ENCODE peak calls at places on chromosomes 3 and 15, in nine cellular contexts. Y, P, N, B, U, V, Q, E and M are unnamed samples.

GRCh38 chr3:30770387-30770786 is 124.1 kb downstream of the GADL1 start:
- DNase-seq in N (peak; percentile 31), U (no peak), E (no peak), B (no peak), Q (no peak), Y (no peak), V (peak; percentile 66), P (peak; percentile 15), M (no peak)

GRCh38 chr3:155303540-155303939 is 10.1 kb upstream of the STRIT1 start:
- DNase-seq in N (no peak), B (no peak), E (no peak), V (no peak), Q (no peak), P (no peak), Y (no peak), U (no peak), M (no peak)

GRCh38 chr3:42036483-42036823 is 54.7 kb upstream of the TRAK1 start:
- DNase-seq in V (no peak), E (no peak), Q (no peak), Y (no peak), N (no peak), P (no peak), B (peak; percentile 77), U (no peak), M (peak; percentile 38)

GRCh38 chr3:122146466-122146865 is 37.0 kb upstream of the CASR start:
- DNase-seq in Y (no peak), B (no peak), Q (no peak), U (no peak), P (no peak), V (no peak), N (no peak), E (no peak), M (no peak)

GRCh38 chr3:125280966-125281365 is 68.4 kb upstream of the SLC12A8 start:
- DNase-seq in Y (no peak), N (peak; percentile 25), V (no peak), B (no peak), E (no peak), U (no peak), Q (no peak), P (no peak), M (peak; percentile 4)

GRCh38 chr3:177538743-177539730 is 341.8 kb upstream of the TBL1XR1 start:
- DNase-seq in U (no peak), P (no peak), Y (no peak), V (no peak), E (no peak), N (no peak), B (no peak), Q (no peak), M (no peak)

GRCh38 chr3:11956781-11957180 is 47.4 kb upstream of the SYN2 start:
- DNase-seq in V (no peak), Q (no peak), E (no peak), Y (no peak), N (no peak), B (no peak), P (no peak), U (no peak), M (no peak)

GRCh38 chr15:59140422-59141226 is 35.7 kb downstream of the CCNB2 start:
- DNase-seq in U (no peak), Y (no peak), B (no peak), V (no peak), P (peak; percentile 45), N (no peak), Q (no peak), E (no peak), M (no peak)

GRCh38 chr3:71602256-71602655 is 18.7 kb upstream of the FOXP1 start:
- DNase-seq in E (no peak), Y (no peak), P (no peak), U (no peak), V (no peak), Q (no peak), B (no peak), N (no peak), M (no peak)

GRCh38 chr15:69631978-69632377 is 179.4 kb downstream of the RPLP1 start:
- DNase-seq in P (no peak), N (no peak), U (no peak), E (no peak), B (no peak), Y (no peak), Q (no peak), V (no peak), M (no peak)

GRCh38 chr3:171825222-171825828 is 15.0 kb upstream of the PLD1 start:
- DNase-seq in N (no peak), Q (no peak), E (no peak), P (no peak), Y (no peak), V (no peak), U (no peak), B (peak; percentile 70), M (no peak)

GRCh38 chr15:99568548-99569352 is 3.0 kb downstream of the MEF2A start:
- DNase-seq in N (no peak), V (no peak), Q (no peak), P (no peak), Y (no peak), B (no peak), E (no peak), U (no peak), M (no peak)

GRCh38 chr3:97102641-97103040 is 288.2 kb downstream of the EPHA6 start:
- DNase-seq in V (no peak), B (no peak), U (no peak), Q (no peak), Y (no peak), E (no peak), P (no peak), N (no peak), M (no peak)

GRCh38 chr15:40845511-40846284 is 1.9 kb downstream of the SPINT1 start:
- DNase-seq in U (no peak), E (no peak), Y (no peak), Q (no peak), V (no peak), P (peak; percentile 87), B (no peak), N (no peak), M (no peak)

GRCh38 chr3:194034556-194035336 is 101.2 kb upstream of the HES1 start:
- DNase-seq in Q (no peak), V (no peak), P (peak; percentile 87), U (no peak), N (no peak), E (no peak), B (no peak), Y (no peak), M (no peak)

GRCh38 chr3:182793663-182794454 is 555 bp downstream of the ATP11B start:
- DNase-seq in B (peak; percentile 74), V (no peak), E (peak; percentile 72), P (peak; percentile 56), N (peak; percentile 48), Q (no peak), Y (peak; percentile 1), U (peak; percentile 31), M (peak; percentile 75)

GRCh38 chr15:85709250-85709649 is 85.5 kb downstream of the KLHL25 start:
- DNase-seq in V (no peak), P (no peak), E (no peak), Y (no peak), U (no peak), B (no peak), N (no peak), Q (no peak), M (no peak)

GRCh38 chr3:197750863-197751737 is 1.4 kb downstream of the FYTTD1 start:
- DNase-seq in E (peak; percentile 65), Y (no peak), V (no peak), U (peak; percentile 71), Q (no peak), P (peak; percentile 57), N (peak; percentile 72), B (peak; percentile 90), M (peak; percentile 60)
- TF ChIP-seq POLR2A in E (peak; percentile 32), Y (peak; percentile 23), V (no peak), U (no peak), Q (no peak), P (no peak), N (peak; percentile 24), B (no peak), M (no peak)

GRCh38 chr3:187012609-187013051 is 82.3 kb downstream of the ST6GAL1 start:
- DNase-seq in B (no peak), N (peak; percentile 51), Y (no peak), V (no peak), U (no peak), Q (no peak), E (no peak), P (peak; percentile 49), M (no peak)

GRCh38 chr3:187015903-187016638 is 85.7 kb downstream of the ST6GAL1 start:
- DNase-seq in Y (no peak), B (no peak), U (no peak), V (no peak), E (no peak), P (peak; percentile 75), N (no peak), Q (no peak), M (no peak)

GRCh38 chr3:187014417-187014864 is 84.1 kb downstream of the ST6GAL1 start:
- DNase-seq in V (no peak), E (no peak), Y (no peak), Q (no peak), N (no peak), U (no peak), B (no peak), P (no peak), M (no peak)

GRCh38 chr3:187013080-187013838 is 82.9 kb downstream of the ST6GAL1 start:
- DNase-seq in U (no peak), Y (no peak), P (no peak), B (no peak), N (no peak), V (no peak), E (no peak), Q (no peak), M (no peak)

GRCh38 chr3:187011915-187012314 is 81.6 kb downstream of the ST6GAL1 start:
- DNase-seq in E (no peak), B (no peak), Y (no peak), P (no peak), Q (no peak), N (no peak), U (no peak), V (no peak), M (no peak)
- TF ChIP-seq POLR2A in E (no peak), B (no peak), Y (no peak), P (no peak), Q (no peak), N (no peak), U (no peak), V (no peak), M (no peak)

GRCh38 chr15:78811825-78812183 is 540 bp upstream of the ADAMTS7 start:
- DNase-seq in B (no peak), U (no peak), Q (no peak), N (peak; percentile 35), Y (no peak), P (no peak), V (no peak), E (no peak), M (peak; percentile 39)
- TF ChIP-seq POLR2A in B (no peak), U (no peak), Q (no peak), N (no peak), Y (no peak), P (no peak), V (no peak), E (no peak), M (no peak)

DNA sequence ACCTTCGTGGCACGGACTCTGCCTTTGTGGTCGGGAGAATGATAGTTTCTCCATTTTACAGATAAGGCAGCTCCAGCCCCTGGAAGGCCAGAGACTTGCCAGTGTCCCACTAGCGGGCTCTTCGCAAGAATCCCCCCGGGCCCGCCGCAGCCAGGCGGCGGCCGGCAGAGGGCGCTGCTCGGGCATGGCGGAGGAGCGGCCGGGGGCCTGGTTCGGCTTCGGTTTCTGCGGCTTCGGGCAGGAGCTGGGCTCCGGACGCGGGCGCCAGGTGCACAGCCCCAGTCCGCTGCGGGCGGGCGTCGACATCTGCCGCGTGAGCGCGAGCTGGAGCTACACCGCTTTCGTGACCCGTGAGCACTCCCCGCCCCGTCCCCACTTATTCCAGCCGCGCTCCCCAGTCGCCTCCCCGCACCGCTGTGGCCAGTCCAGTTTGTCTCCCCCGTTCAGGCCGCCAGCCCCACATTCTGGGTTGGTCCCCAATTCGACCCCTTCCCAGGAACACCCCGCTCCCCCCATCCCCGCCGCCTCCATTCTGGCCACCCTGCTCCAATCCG is 1.9 kb downstream of the RCCD1 start:
- DNase-seq in E (peak; percentile 88), P (peak; percentile 82), Q (no peak), V (no peak), B (peak; percentile 87), U (peak; percentile 82), Y (no peak), N (peak; percentile 80), M (peak; percentile 86)
- TF ChIP-seq POLR2A in E (no peak), P (no peak), Q (no peak), V (no peak), B (no peak), U (no peak), Y (no peak), N (no peak), M (no peak)